ENCODE peak calls at places on chromosomes 11 and 22, in six cellular contexts. C is lower lobe of right lung, R is left lung, P is psoas muscle, G is heart right ventricle, I is SK-N-SH. O is an unnamed sample. For H3K36me3, the result is how much of the 10 kb centered on the place peaks cover.

GRCh38 chr11:78344114-78344513 is 73.5 kb downstream of the GAB2 start:
- DNase-seq in I (no peak), G (no peak), P (no peak), C (no peak), R (no peak), O (no peak)

GRCh38 chr11:6433998-6434650 is 6.7 kb downstream of the HPX start:
- DNase-seq in C (no peak), G (no peak), R (no peak), I (no peak), P (no peak), O (no peak)

GRCh38 chr11:127670372-127670771 is 669.8 kb upstream of the KIRREL3 start:
- DNase-seq in C (no peak), I (no peak), R (no peak), G (no peak), P (no peak), O (no peak)

GRCh38 chr11:65896009-65896999 is 3.9 kb downstream of the FOSL1 start:
- DNase-seq in C (peak), G (no peak), I (no peak), P (no peak), R (peak), O (no peak)

GRCh38 chr22:44642096-44642644 is 59.8 kb upstream of the PRR5 start:
- DNase-seq in C (peak), I (no peak), G (no peak), P (peak), R (no peak), O (no peak)

GRCh38 chr11:122398167-122398566 is 257.4 kb upstream of the UBASH3B start:
- DNase-seq in I (no peak), R (no peak), G (no peak), C (no peak), P (no peak), O (no peak)

GRCh38 chr11:19715373-19715772 is 2.7 kb downstream of the NAV2 start:
- DNase-seq in P (no peak), C (no peak), I (no peak), R (no peak), G (no peak), O (peak)

GRCh38 chr22:45602004-45602733 is 69.5 kb upstream of the ATXN10 start:
- DNase-seq in I (peak), G (no peak), C (peak), R (no peak), P (no peak), O (no peak)

GRCh38 chr11:47464479-47464878 is 15.5 kb upstream of the RAPSN start:
- DNase-seq in C (no peak), I (no peak), G (no peak), R (no peak), P (no peak), O (no peak)

GRCh38 chr11:38046571-38047135 is 1448.6 kb upstream of the RAG2 start:
- DNase-seq in P (no peak), C (no peak), G (no peak), R (no peak), I (no peak), O (no peak)

GRCh38 chr22:30127749-30128166 is 47.5 kb downstream of the HORMAD2 start:
- DNase-seq in P (no peak), I (no peak), R (no peak), C (no peak), G (no peak), O (no peak)

GRCh38 chr11:46895821-46896220 is 22.5 kb downstream of the LRP4 start:
- DNase-seq in P (peak), I (no peak), R (no peak), C (peak), G (peak), O (no peak)

GRCh38 chr11:69968407-69969347 is 109.4 kb upstream of the ANO1 start:
- DNase-seq in C (peak), R (no peak), I (no peak), P (no peak), G (peak), O (no peak)

GRCh38 chr22:23219787-23220484 is 39.6 kb downstream of the BCR start:
- DNase-seq in G (no peak), R (peak), P (no peak), C (peak), I (no peak), O (no peak)

GRCh38 chr11:83836883-83837654 is 550.9 kb upstream of the CCDC90B start:
- DNase-seq in R (no peak), C (no peak), P (no peak), G (no peak), I (peak), O (no peak)

GRCh38 chr22:39253427-39254070 is 8.8 kb upstream of the PDGFB start:
- DNase-seq in P (peak), I (no peak), R (no peak), G (peak), C (no peak), O (peak)

GRCh38 chr22:23241562-23242472 is 61.5 kb downstream of the BCR start:
- DNase-seq in C (no peak), P (peak), R (peak), I (no peak), G (no peak), O (no peak)

GRCh38 chr22:30777589-30777988 is 82.9 kb downstream of the OSBP2 start:
- DNase-seq in I (peak), P (no peak), C (no peak), R (no peak), G (no peak), O (no peak)

GRCh38 chr22:44659140-44659539 is 42.9 kb upstream of the PRR5 start:
- DNase-seq in R (peak), I (peak), G (no peak), P (peak), C (peak), O (no peak)

GRCh38 chr11:16867097-16867496 is 128.7 kb downstream of the C11orf58 start:
- DNase-seq in P (no peak), I (no peak), C (no peak), G (no peak), R (no peak), O (no peak)

GRCh38 chr11:67298786-67299185 is 4.5 kb upstream of the SSH3 start:
- DNase-seq in C (peak), P (no peak), R (peak), I (no peak), G (no peak), O (no peak)

GRCh38 chr22:44667829-44668189 is 34.2 kb upstream of the PRR5 start:
- DNase-seq in G (no peak), I (no peak), C (peak), P (peak), R (no peak), O (no peak)

GRCh38 chr11:112297248-112297866 is 36.7 kb upstream of the PLET1 start:
- DNase-seq in G (no peak), P (no peak), C (no peak), R (no peak), I (no peak), O (no peak)

GRCh38 chr11:106765849-106766248 is 252.4 kb downstream of the GUCY1A2 start:
- DNase-seq in R (no peak), P (no peak), I (no peak), G (no peak), C (no peak), O (no peak)

GRCh38 chr11:86805873-86806310 is 5.5 kb downstream of the PRSS23 start:
- DNase-seq in I (no peak), R (no peak), C (no peak), G (no peak), P (no peak), O (no peak)

GRCh38 chr11:109527496-109527895 is 105.5 kb downstream of the C11orf87 start:
- DNase-seq in I (no peak), C (no peak), G (no peak), P (no peak), R (no peak), O (no peak)

GRCh38 chr22:24601217-24602104 is 1.5 kb upstream of the GGT1 start:
- DNase-seq in C (peak), G (peak), P (no peak), R (peak), I (peak), O (no peak)

GRCh38 chr22:39351689-39352214 is 2.0 kb downstream of the SYNGR1 start:
- DNase-seq in C (no peak), P (no peak), G (no peak), R (no peak), I (no peak), O (no peak)

GRCh38 chr11:86418929-86419328 is 44.2 kb downstream of the CCDC81 start:
- DNase-seq in I (no peak), C (no peak), R (no peak), G (no peak), P (no peak), O (no peak)

GRCh38 chr11:68664906-68665305 is 19.4 kb upstream of the GAL start:
- DNase-seq in G (no peak), R (no peak), P (no peak), I (no peak), C (peak), O (no peak)

GRCh38 chr22:32765117-32765618 is 36.3 kb upstream of the TIMP3 start:
- DNase-seq in P (no peak), R (no peak), G (no peak), C (no peak), I (no peak), O (no peak)

GRCh38 chr11:111086058-111086457 is 159.5 kb upstream of the POU2AF2 start:
- DNase-seq in C (no peak), I (no peak), P (no peak), G (no peak), R (no peak), O (no peak)

GRCh38 chr11:121282886-121283502 is 9.6 kb upstream of the SC5D start:
- DNase-seq in P (no peak), R (no peak), I (no peak), C (no peak), G (no peak), O (no peak)

GRCh38 chr11:1071571-1072115 is 3.0 kb upstream of the MUC2 start:
- DNase-seq in R (no peak), C (peak), P (peak), G (peak), I (no peak), O (no peak)

GRCh38 chr22:49437956-49438355 is 389.7 kb downstream of the BRD1 start:
- DNase-seq in C (no peak), G (no peak), P (no peak), R (no peak), I (no peak), O (no peak)

GRCh38 chr11:85749287-85749834 is 61.6 kb downstream of the SYTL2 start:
- DNase-seq in P (no peak), R (no peak), I (no peak), C (no peak), G (no peak), O (no peak)

GRCh38 chr22:37202001-37202555 is 10.2 kb downstream of the SSTR3 start:
- DNase-seq in I (no peak), G (no peak), P (peak), R (peak), C (peak), O (no peak)

DNA sequence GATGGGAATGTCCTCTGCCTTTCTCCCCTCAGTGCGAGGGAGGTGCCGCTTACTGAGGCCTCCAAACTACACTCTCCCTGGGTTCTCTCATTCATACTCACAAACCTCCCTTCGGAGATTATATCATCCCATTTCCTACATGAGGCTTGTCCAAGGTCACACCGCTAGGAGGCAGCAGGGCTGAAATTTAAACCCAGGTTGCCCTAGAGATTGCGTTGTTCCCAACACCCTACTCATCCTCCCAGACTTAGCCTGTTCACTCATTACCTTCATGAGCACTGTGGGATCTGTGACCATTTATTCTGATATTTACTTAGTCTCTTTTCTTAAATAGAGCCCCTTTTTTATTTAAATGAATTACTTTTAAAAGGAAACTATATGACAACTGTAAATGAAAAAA is 31.1 kb downstream of the SDHAF2 start:
- DNase-seq in G (no peak), C (no peak), R (no peak), I (no peak), P (peak), O (no peak)
- TF ChIP-seq CTCF in G (no peak), C (no peak), R (no peak), I (no peak), P (peak), O (no peak)

GRCh38 chr22:42343136-42343484 is 72.7 kb upstream of the TCF20 start:
- DNase-seq in R (peak), P (no peak), I (no peak), C (no peak), G (no peak), O (no peak)

GRCh38 chr22:42340150-42340549 is 69.7 kb upstream of the TCF20 start:
- DNase-seq in R (no peak), G (no peak), P (no peak), I (no peak), C (no peak), O (no peak)

GRCh38 chr22:42340695-42341383 is 70.4 kb upstream of the TCF20 start:
- DNase-seq in P (no peak), C (no peak), G (no peak), I (peak), R (peak), O (no peak)

GRCh38 chr22:42342426-42343135 is 72.1 kb upstream of the TCF20 start:
- DNase-seq in G (no peak), P (no peak), R (no peak), C (no peak), I (no peak), O (no peak)

DNA sequence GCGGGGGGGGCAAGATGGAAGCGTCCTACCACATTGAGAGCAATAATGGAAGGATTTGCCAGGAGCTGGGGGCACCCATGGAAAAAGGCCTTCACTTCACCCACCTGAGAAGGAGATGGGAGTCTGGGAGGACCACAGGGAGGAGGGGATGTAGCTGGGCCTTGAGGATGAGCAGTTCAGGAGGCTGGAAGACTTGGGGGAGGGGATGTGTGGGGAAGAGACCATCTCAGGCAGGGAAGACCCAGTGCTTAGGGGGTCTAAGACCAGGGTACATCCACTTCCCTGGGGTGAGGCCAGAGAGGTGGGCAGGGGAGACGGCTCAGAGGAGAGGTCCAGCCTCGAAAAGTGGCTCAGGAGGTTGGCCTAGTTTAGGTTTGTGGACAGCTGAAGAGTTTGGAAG is 71.3 kb upstream of the TCF20 start:
- DNase-seq in R (no peak), P (no peak), I (no peak), G (no peak), C (no peak), O (no peak)
- H3K4me3 ChIP-seq in R (no peak), P (no peak), I (no peak), G (no peak), C (no peak), O (no peak)

DNA sequence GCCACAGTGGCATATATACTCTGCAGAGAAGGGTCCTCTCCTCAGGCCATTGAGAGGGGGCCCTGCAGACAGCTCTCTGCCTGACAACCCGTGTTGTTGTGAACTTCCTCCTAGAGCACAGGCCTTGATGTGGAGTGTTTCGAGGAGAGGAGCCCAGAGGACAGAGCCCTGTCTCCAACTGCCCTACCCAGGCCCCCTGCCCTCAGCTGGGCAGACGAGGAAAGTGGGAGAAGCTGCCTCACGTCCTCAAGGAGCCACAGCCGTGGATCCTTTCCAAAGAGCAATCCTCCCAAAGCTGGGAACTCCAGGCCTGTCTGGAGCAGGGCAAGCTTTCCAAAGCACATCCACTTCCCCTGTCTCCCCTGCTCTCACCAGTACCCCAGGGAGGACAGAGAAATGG is 10.7 kb downstream of the LMO1 start:
- DNase-seq in I (no peak), P (no peak), G (no peak), C (peak), R (no peak), O (no peak)
- H3K36me3 ChIP-seq in I (under half), P (under half), G (under half), C (under half), R (under half), O (under half)

GRCh38 chr11:132123854-132124835 is 753.7 kb downstream of the NTM start:
- DNase-seq in P (no peak), C (no peak), I (no peak), G (no peak), R (no peak), O (no peak)
- TF ChIP-seq CTCF in P (no peak), C (no peak), I (peak), G (no peak), R (no peak), O (peak)

GRCh38 chr11:133553885-133554586 is 21.7 kb upstream of the OPCML start:
- DNase-seq in P (no peak), I (no peak), C (no peak), G (no peak), R (no peak), O (no peak)
- H3K4me3 ChIP-seq in P (no peak), I (no peak), C (no peak), G (no peak), R (no peak), O (no peak)